ENCODE peak calls at places on chromosomes 16 and 17, in four cellular contexts. A, T, P and G are unnamed samples.

GRCh38 chr16:72434159-72434558 is 262.2 kb upstream of the PMFBP1 start:
- DNase-seq in A (peak), T (no peak), P (peak), G (no peak)

GRCh38 chr17:68441064-68441770 is 16.1 kb downstream of the WIPI1 start:
- DNase-seq in T (no peak), A (peak), P (no peak), G (no peak)

GRCh38 chr16:70157477-70158260 is 15.9 kb upstream of the CLEC18C start:
- DNase-seq in A (no peak), P (no peak), T (no peak), G (no peak)

GRCh38 chr16:85451646-85452363 is 161.3 kb upstream of the GSE1 start:
- DNase-seq in A (no peak), P (no peak), T (no peak), G (no peak)

GRCh38 chr16:88983157-88983556 is 6.2 kb upstream of the CBFA2T3 start:
- DNase-seq in A (no peak), P (no peak), T (no peak), G (no peak)

GRCh38 chr17:72603346-72604242 is 482.8 kb downstream of the SOX9 start:
- DNase-seq in T (no peak), P (no peak), A (peak), G (no peak)

GRCh38 chr16:82451449-82451848 is 175.3 kb upstream of the CDH13 start:
- DNase-seq in T (no peak), P (no peak), A (no peak), G (no peak)

GRCh38 chr16:79298476-79299153 is 301.9 kb downstream of the MAF start:
- DNase-seq in A (no peak), T (no peak), P (no peak), G (no peak)

GRCh38 chr17:55487727-55488436 is 23.4 kb downstream of the SMIM36 start:
- DNase-seq in T (no peak), P (no peak), A (peak), G (no peak)

GRCh38 chr16:13012591-13012990 is 111.2 kb downstream of the SHISA9 start:
- DNase-seq in T (no peak), P (no peak), A (no peak), G (no peak)

GRCh38 chr17:60565233-60565632 is 34.8 kb upstream of the PPM1D start:
- DNase-seq in P (no peak), T (no peak), A (no peak), G (no peak)

GRCh38 chr17:57634713-57635465 is 110.2 kb downstream of the CCDC182 start:
- DNase-seq in A (no peak), T (no peak), P (peak), G (no peak)

GRCh38 chr17:27512511-27513346 is 56.5 kb downstream of the KSR1 start:
- DNase-seq in T (no peak), P (no peak), A (no peak), G (no peak)

GRCh38 chr17:45367216-45367615 is 50.4 kb upstream of the MAP3K14 start:
- DNase-seq in P (no peak), A (no peak), T (no peak), G (no peak)

GRCh38 chr16:1691956-1692355 is 13.9 kb downstream of the JPT2 start:
- DNase-seq in T (no peak), P (no peak), A (peak), G (no peak)

GRCh38 chr16:66278111-66278531 is 88.4 kb upstream of the CDH5 start:
- DNase-seq in P (no peak), T (no peak), A (no peak), G (no peak)

GRCh38 chr16:48381201-48381600 is 4.0 kb downstream of the SIAH1 start:
- DNase-seq in A (peak), T (no peak), P (no peak), G (no peak)

GRCh38 chr16:82248257-82248656 is 78.2 kb upstream of the MPHOSPH6 start:
- DNase-seq in A (no peak), T (no peak), P (no peak), G (no peak)

GRCh38 chr16:2753523-2754020 is 1.1 kb downstream of the SRRM2 start:
- DNase-seq in P (no peak), A (peak), T (no peak), G (no peak)

GRCh38 chr17:69607162-69607834 is 192.8 kb downstream of the MAP2K6 start:
- DNase-seq in A (peak), P (peak), T (peak), G (peak)

GRCh38 chr16:88366704-88367047 is 16.1 kb upstream of the ZNF469 start:
- DNase-seq in P (no peak), T (no peak), A (no peak), G (no peak)

GRCh38 chr17:64236827-64237403 is 26.1 kb downstream of the TEX2 start:
- DNase-seq in A (no peak), P (peak), T (no peak), G (no peak)

GRCh38 chr17:30378191-30378796 is 433 bp upstream of the CPD start:
- DNase-seq in P (no peak), A (peak), T (no peak), G (peak)

GRCh38 chr16:87541004-87541881 is 48.4 kb upstream of the ZCCHC14 start:
- DNase-seq in P (no peak), T (no peak), A (peak), G (no peak)

GRCh38 chr17:52828621-52829020 is 670.1 kb upstream of the CA10 start:
- DNase-seq in T (no peak), A (no peak), P (no peak), G (no peak)

DNA sequence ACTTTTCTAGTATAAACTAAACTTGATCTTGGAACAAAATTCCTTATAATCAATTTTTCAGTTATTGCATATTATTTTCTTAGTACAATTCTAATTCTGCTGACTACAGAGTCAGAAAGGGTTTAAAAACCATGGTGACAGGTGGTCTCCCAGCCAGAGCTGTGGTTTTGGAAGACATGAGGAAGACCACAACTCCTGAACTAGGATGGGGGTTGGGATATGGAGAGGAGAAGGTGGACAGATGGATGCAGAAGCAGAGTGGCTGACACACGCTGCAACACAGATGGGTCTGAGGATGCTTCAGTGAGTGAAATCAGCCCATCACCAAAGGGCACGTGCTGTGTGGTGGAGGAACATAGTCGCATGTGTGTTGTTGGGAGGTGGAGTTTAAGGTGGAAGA is 187.7 kb downstream of the LGALS9B start:
- DNase-seq in T (no peak), A (no peak), P (no peak), G (no peak)
- TF ChIP-seq CTCF in T (no peak), A (no peak), P (no peak), G (no peak)

GRCh38 chr16:58016841-58017446 is 8.6 kb upstream of the MMP15 start:
- DNase-seq in A (no peak), T (no peak), P (no peak), G (no peak)

GRCh38 chr16:58021661-58022551 is 3.6 kb upstream of the MMP15 start:
- DNase-seq in P (no peak), A (peak), T (no peak), G (no peak)

GRCh38 chr16:58020628-58021521 is 4.7 kb upstream of the MMP15 start:
- DNase-seq in T (peak), A (peak), P (no peak), G (peak)

GRCh38 chr16:58019866-58020538 is 5.6 kb upstream of the MMP15 start:
- DNase-seq in T (no peak), A (no peak), P (no peak), G (no peak)

DNA sequence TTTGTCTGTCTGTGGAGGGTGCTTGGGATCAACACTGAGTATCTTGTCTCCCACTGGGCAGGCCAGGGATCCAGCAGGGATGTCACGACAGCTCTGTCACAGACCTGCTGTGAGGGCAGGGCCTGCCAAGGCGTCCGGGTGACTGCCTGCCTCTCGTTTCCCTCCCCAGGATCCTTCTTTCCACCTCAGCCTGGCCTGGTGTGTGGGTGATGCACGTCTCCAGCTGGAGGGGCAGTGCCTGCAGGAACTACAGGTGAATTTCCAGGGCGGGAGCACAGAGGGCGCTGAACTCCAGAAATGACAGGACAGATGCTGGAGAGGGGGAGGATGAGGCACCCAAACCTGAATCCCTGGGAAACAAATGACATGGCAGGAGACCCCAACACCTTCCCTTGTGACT is 6.8 kb upstream of the MMP15 start:
- DNase-seq in P (no peak), A (no peak), T (no peak), G (no peak)
- TF ChIP-seq CTCF in P (peak), A (no peak), T (no peak), G (no peak)

DNA sequence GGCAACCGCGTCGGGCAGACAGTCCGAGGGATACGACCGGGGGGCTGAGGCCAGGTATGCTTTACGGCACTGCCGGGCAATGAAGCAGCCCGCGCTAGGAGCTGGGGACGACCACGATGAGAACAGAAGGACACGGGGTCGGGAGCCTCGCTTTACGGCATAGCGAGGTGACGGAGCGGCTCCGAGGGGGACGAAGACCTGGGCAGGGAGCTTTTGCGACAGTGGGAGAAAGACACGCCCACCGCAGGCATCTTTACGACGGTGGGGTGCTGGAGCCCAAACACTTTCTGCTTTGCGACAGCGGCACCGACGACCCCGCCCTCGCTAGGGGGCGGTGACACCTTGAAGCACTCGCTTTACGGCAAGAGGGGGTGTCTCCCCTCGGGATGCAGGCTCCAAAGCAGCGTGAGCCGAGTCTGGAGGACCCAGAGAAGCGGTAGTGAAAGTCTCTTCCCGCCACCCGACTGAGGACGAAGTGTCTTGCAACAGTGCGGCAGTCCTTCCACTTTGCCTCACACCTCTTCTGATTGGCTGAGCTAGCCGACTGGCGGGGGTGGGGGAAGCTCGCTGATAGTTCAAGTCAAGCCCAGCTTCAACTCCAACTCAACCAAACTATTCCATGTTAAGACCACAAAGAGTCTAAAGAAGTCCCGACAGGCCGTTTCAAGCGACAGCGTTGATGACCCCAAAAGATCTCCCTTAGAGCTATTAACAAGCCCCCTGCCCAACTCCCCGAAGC is 394 bp upstream of the NEURL4 start:
- DNase-seq in A (peak), P (peak), T (peak), G (peak)
- TF ChIP-seq CTCF in A (no peak), P (no peak), T (no peak), G (no peak)

DNA sequence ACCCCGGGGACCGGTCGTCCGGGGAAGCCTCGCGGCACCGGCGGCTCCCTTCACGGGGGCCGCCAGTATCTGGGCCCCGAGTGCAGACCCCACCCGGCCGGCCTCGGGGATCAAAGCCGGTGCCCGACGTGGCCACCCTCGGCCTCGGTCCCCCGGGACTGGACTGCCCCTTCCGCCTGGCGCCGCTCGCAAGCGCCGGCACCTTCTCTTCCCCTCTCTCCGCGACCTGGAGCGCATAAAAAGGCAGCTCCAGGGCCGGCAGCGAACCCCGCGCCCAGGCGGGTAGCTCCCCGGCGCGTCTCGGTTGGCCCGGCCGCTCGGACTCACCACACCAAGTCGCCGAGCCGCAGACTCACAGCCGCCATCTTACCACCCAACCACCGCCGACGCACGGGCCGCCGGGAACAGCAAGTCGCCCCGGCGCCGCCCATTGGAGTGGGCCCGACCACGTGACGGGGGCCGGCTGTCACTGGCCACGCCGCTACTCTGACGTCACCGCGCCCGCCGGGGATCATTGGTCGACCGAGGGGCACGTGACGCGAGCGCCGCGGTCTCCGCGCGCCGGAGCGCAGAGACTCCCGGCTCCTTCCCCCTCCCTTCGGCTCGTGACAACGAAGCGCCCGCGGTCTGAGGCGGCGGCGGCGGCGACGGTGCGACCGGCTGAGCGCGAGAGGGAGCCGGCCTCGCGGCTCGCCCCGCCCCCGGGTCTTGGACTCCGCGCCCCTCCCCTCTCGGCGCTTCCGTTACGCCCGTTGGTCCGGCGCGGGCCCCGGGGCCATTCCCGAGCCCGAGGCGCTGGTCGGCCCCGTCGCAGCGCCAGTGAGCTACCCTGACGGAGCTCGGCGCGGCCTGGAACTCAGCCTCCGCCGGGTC is at the start of the genes GLYR1 and UBN1:
- DNase-seq in T (peak), P (peak), A (peak), G (peak)
- TF ChIP-seq CTCF in T (no peak), P (no peak), A (no peak), G (no peak)

DNA sequence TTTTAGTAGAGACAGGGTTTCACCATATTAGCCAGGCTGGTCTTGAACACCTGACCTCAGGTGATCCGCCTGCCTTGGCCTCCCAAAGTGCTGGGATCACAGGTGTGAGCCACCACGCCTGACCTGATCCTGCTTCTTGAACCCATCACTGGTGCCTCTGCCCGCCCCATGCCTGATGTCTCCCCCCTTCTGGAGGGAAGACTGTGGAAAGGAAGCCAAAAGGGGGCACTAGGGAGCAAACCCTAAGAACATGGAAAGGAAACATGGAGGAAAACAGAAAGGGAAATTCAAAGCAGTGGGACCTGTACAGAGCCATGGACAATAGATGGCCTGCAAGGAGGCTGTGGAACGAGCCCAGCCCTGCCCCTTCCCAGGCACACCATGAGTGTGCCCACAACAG is 31.1 kb upstream of the FASN start:
- DNase-seq in T (no peak), A (no peak), P (peak), G (no peak)
- TF ChIP-seq CTCF in T (no peak), A (peak), P (peak), G (peak)